ENCODE peak calls at places on chromosomes 12 and 14, in eight cellular contexts. N is heart right ventricle; T is PC-9; K is OCI-LY7; U is fibroblast of lung; O is CD8-positive, alpha-beta T cell; G is DND-41; X is effector memory CD4-positive, alpha-beta T cell. L is an unnamed sample. For H3K4me1, H3K36me3 and H3K9me3, the result is how much of the 10 kb centered on the place peaks cover.

GRCh38 chr12:104458645-104459555 is 2.2 kb downstream of the CHST11 start:
- DNase-seq in N (peak), T (peak), K (no peak), U (no peak), O (no peak), G (peak), X (no peak), L (no peak)

GRCh38 chr12:110546339-110546738 is 36.8 kb downstream of the PPTC7 start:
- DNase-seq in N (no peak), T (no peak), K (no peak), U (peak), O (no peak), G (no peak), X (no peak), L (no peak)

GRCh38 chr14:51028851-51029754 is 65.8 kb downstream of the TRIM9 start:
- DNase-seq in N (no peak), T (no peak), K (no peak), U (peak), O (no peak), G (no peak), X (no peak), L (no peak)

GRCh38 chr14:51441001-51441400 is 201.0 kb downstream of the TMX1 start:
- DNase-seq in N (no peak), T (peak), K (no peak), U (no peak), O (no peak), G (no peak), X (no peak), L (no peak)

GRCh38 chr12:100163416-100164152 is 20.9 kb upstream of the BLTP3B start:
- DNase-seq in N (peak), T (peak), K (no peak), U (peak), O (peak), G (peak), X (peak), L (no peak)

GRCh38 chr12:77996670-77997069 is 166.0 kb downstream of the NAV3 start:
- DNase-seq in N (no peak), T (no peak), K (peak), U (no peak), O (no peak), G (no peak), X (no peak), L (no peak)

GRCh38 chr14:100691395-100692025 is 35.2 kb upstream of the DLK1 start:
- DNase-seq in N (no peak), T (no peak), K (no peak), U (no peak), O (no peak), G (no peak), X (no peak), L (no peak)

GRCh38 chr14:56116128-56116900 is 1.9 kb upstream of the PELI2 start:
- DNase-seq in N (no peak), T (no peak), K (no peak), U (no peak), O (peak), G (no peak), X (no peak), L (no peak)

GRCh38 chr12:130428116-130428515 is 90.4 kb downstream of the PIWIL1 start:
- DNase-seq in N (no peak), T (no peak), K (no peak), U (no peak), O (no peak), G (no peak), X (no peak), L (no peak)

GRCh38 chr12:124862768-124863408 is 776 bp downstream of the SCARB1 start:
- DNase-seq in N (no peak), T (no peak), K (peak), U (peak), O (no peak), G (peak), X (no peak), L (peak)

GRCh38 chr12:110093631-110094311 is 30.4 kb upstream of the IFT81 start:
- DNase-seq in N (no peak), T (no peak), K (no peak), U (no peak), O (no peak), G (no peak), X (no peak), L (no peak)

GRCh38 chr12:62844915-62845314 is 90.0 kb downstream of the PPM1H start:
- DNase-seq in N (no peak), T (no peak), K (no peak), U (no peak), O (no peak), G (no peak), X (no peak), L (no peak)

GRCh38 chr12:76346798-76347420 is 1.3 kb downstream of the BBS10 start:
- DNase-seq in N (peak), T (peak), K (peak), U (peak), O (no peak), G (no peak), X (no peak), L (peak)

GRCh38 chr14:60175255-60175902 is 10.2 kb upstream of the DHRS7 start:
- DNase-seq in N (no peak), T (peak), K (no peak), U (no peak), O (no peak), G (no peak), X (no peak), L (no peak)

GRCh38 chr12:113333877-113334785 is 778 bp downstream of the SLC8B1 start:
- DNase-seq in N (no peak), T (peak), K (peak), U (no peak), O (peak), G (peak), X (no peak), L (no peak)

GRCh38 chr14:72568296-72568992 is 325.5 kb downstream of the DPF3 start:
- DNase-seq in N (no peak), T (no peak), K (no peak), U (no peak), O (no peak), G (no peak), X (no peak), L (no peak)

GRCh38 chr14:64970776-64971451 is 1.2 kb downstream of the RAB15 start:
- DNase-seq in N (no peak), T (peak), K (no peak), U (no peak), O (no peak), G (no peak), X (no peak), L (peak)

GRCh38 chr12:27498761-27499160 is 25.2 kb upstream of the PPFIBP1 start:
- DNase-seq in N (no peak), T (no peak), K (no peak), U (peak), O (no peak), G (no peak), X (no peak), L (no peak)

GRCh38 chr14:50410016-50410530 is 13.4 kb upstream of the CDKL1 start:
- DNase-seq in N (no peak), T (no peak), K (no peak), U (no peak), O (no peak), G (no peak), X (no peak), L (no peak)

GRCh38 chr12:7431993-7432685 is 11.8 kb downstream of the CD163L1 start:
- DNase-seq in N (no peak), T (no peak), K (no peak), U (no peak), O (no peak), G (no peak), X (no peak), L (no peak)

GRCh38 chr12:1047898-1048660 is 57.1 kb downstream of the ERC1 start:
- DNase-seq in N (peak), T (no peak), K (no peak), U (no peak), O (peak), G (no peak), X (no peak), L (no peak)

GRCh38 chr12:123621619-123622530 is 11.6 kb downstream of the EIF2B1 start:
- DNase-seq in N (no peak), T (no peak), K (no peak), U (no peak), O (no peak), G (no peak), X (no peak), L (no peak)

GRCh38 chr12:103802586-103802886 is 38.5 kb downstream of the NT5DC3 start:
- DNase-seq in N (no peak), T (no peak), K (no peak), U (no peak), O (no peak), G (no peak), X (no peak), L (no peak)

GRCh38 chr14:101918125-101918989 is 46.0 kb upstream of the DYNC1H1 start:
- DNase-seq in N (no peak), T (no peak), K (no peak), U (peak), O (no peak), G (no peak), X (no peak), L (no peak)

GRCh38 chr12:52191841-52192791 is at the start of gene KRT80:
- DNase-seq in N (peak), T (peak), K (no peak), U (peak), O (no peak), G (no peak), X (no peak), L (no peak)

GRCh38 chr12:14827043-14827442 is 13.1 kb upstream of the SMCO3 start:
- DNase-seq in N (no peak), T (no peak), K (no peak), U (no peak), O (no peak), G (no peak), X (no peak), L (no peak)

GRCh38 chr14:100321473-100322137 is 1.5 kb upstream of the SLC25A47 start:
- DNase-seq in N (no peak), T (no peak), K (no peak), U (no peak), O (no peak), G (no peak), X (no peak), L (no peak)

GRCh38 chr12:6684609-6685008 is 4.6 kb downstream of the ZNF384 start:
- DNase-seq in N (no peak), T (no peak), K (peak), U (peak), O (peak), G (peak), X (no peak), L (peak)

GRCh38 chr14:76112889-76113611 is 38.7 kb upstream of the GPATCH2L start:
- DNase-seq in N (no peak), T (no peak), K (no peak), U (no peak), O (no peak), G (no peak), X (no peak), L (no peak)

DNA sequence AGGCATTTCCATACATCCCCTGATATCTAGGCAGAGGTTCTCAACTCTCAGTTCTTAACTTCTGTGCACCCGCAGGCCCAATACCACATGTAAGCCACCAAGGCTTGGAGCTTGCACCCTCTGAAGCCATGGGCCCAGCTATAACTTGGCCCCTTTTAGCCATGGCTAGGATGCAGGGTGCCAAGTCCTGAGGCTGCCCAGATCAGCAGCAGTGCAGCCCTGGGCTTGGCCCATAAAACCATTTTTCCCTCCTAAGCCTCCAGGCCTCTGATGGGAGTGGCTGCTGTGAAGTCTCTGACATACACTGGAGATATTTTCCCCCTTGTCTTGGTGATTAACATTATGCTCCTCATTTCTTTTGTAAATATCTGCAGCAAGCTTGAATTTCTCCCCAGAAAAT is 110.3 kb upstream of the CNTN1 start:
- DNase-seq in N (no peak), T (no peak), K (no peak), U (no peak), O (no peak), G (no peak), X (no peak), L (no peak)
- H3K4me1 ChIP-seq in N (under half), T (under half), K (under half), U (under half), O (under half), G (under half), X (under half), L (under half)

DNA sequence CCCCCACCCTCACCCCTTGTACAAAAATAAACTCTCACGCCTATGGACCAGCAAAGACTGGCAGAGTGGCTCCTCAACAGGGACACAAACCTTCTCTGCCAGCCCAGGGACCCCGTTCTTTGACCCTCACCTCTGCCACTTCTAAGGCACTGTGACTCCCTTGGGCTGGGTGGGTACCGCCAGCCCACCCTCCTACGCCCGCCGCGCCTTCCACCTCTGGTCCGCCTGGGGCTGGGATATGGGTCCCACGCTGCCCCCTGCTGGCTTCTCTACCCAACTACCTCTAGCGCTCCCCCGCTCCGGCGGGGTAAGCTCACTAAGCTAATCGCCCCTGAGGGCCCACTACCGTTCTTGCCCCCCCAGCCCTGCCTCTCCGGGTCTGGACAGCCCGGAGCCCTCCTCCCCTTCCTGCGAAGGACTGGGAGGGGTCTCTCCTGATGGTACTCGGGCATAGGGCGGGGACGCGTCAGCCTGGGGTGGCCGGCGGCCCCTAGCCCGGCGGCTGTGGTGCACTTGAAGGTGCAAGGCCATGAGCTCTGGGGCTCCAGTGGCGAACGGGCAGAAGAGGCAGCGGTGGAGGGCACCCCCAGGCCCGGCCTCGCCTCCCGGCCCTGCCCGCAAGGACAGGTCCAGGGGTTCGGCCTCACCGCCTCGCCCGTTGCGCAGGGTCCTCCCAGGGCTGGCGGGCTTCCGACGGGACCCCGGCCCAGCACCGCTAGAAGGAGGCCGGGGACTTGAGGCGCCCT is 8.1 kb downstream of the ZNF219 start:
- DNase-seq in N (peak), T (no peak), K (peak), U (no peak), O (no peak), G (peak), X (no peak), L (peak)
- H3K36me3 ChIP-seq in N (under half), T (under half), K (under half), U (under half), O (under half), G (under half), X (under half), L (under half)

GRCh38 chr12:38163442-38163801 is 153.2 kb upstream of the ALG10B start:
- DNase-seq in N (no peak), T (no peak), K (no peak), U (no peak), O (no peak), G (no peak), X (no peak), L (no peak)
- H3K9me3 ChIP-seq in N (under half), T (under half), K (under half), U (under half), O (under half), G (under half), X (under half), L (under half)

DNA sequence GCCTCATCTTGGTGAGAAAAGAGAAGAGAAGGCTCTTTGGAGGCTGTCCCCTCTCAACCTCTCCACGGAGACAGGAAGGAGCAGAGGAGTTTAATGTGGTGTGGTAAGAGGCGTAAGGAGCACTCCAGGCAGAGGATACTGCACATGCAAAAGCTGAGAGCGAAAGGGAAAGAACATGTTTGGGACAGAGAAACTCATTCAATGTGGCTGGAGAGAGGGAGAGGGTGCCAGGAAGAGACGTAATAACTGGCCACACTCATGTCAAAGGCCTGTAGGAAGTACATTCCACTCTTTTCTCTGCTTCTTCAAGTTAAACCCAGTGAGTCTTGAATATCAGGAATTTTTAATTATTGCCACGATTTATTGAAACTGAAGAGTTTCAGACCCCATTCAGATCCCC is 12.0 kb downstream of the VDR start:
- DNase-seq in N (no peak), T (no peak), K (no peak), U (peak), O (no peak), G (no peak), X (no peak), L (no peak)
- H3K4me1 ChIP-seq in N (half or more), T (under half), K (under half), U (under half), O (under half), G (under half), X (under half), L (under half)

GRCh38 chr12:109082751-109083150 is 10.5 kb downstream of the ALKBH2 start:
- DNase-seq in N (no peak), T (no peak), K (no peak), U (no peak), O (no peak), G (no peak), X (no peak), L (no peak)
- H3K36me3 ChIP-seq in N (under half), T (under half), K (half or more), U (under half), O (under half), G (half or more), X (half or more), L (under half)

L was measured in Caco-2.